ENCODE peak calls at places on chromosomes 4 and X, in eight cellular contexts. Z, O, V, T, H, F, A and W are unnamed samples.

GRCh38 chr4:66736593-66736992 is 808.7 kb downstream of the CENPC start:
- DNase-seq in Z (no peak), O (no peak), V (no peak), T (no peak), H (no peak), F (no peak), A (no peak), W (peak; percentile 30)

GRCh38 chr4:41438564-41438963 is 99.4 kb upstream of the LIMCH1 start:
- DNase-seq in Z (peak; percentile 33), O (no peak), V (no peak), T (no peak), H (no peak), F (no peak), A (no peak), W (no peak)

GRCh38 chrX:40281341-40282005 is 183.7 kb upstream of the BCOR start:
- DNase-seq in Z (no peak), O (no peak), V (no peak), T (no peak), H (no peak), F (no peak), A (no peak), W (no peak)

GRCh38 chr4:30256105-30256828 is 463.9 kb upstream of the PCDH7 start:
- DNase-seq in Z (no peak), O (no peak), V (no peak), T (no peak), H (no peak), F (peak; percentile 27), A (no peak), W (no peak)

GRCh38 chr4:117986331-117986730 is 48.0 kb upstream of the NDST3 start:
- DNase-seq in Z (no peak), O (no peak), V (no peak), T (no peak), H (no peak), F (no peak), A (no peak), W (no peak)

GRCh38 chr4:60945641-60946040 is 254.5 kb upstream of the ADGRL3 start:
- DNase-seq in Z (no peak), O (no peak), V (no peak), T (no peak), H (no peak), F (no peak), A (no peak), W (peak; percentile 3)

GRCh38 chr4:5568336-5568735 is 140.0 kb downstream of the EVC2 start:
- DNase-seq in Z (no peak), O (no peak), V (no peak), T (no peak), H (no peak), F (no peak), A (no peak), W (no peak)

GRCh38 chrX:78754917-78755316 is 7.4 kb downstream of the LPAR4 start:
- DNase-seq in Z (no peak), O (no peak), V (no peak), T (no peak), H (no peak), F (no peak), A (no peak), W (no peak)

GRCh38 chr4:175929932-175930331 is 117.9 kb upstream of the GPM6A start:
- DNase-seq in Z (no peak), O (no peak), V (no peak), T (no peak), H (no peak), F (no peak), A (no peak), W (no peak)

GRCh38 chr4:76213415-76214268 is at the start of gene SCARB2:
- DNase-seq in Z (peak; percentile 80), O (peak; percentile 78), V (peak; percentile 77), T (peak; percentile 40), H (peak; percentile 93), F (peak; percentile 64), A (peak; percentile 81), W (peak; percentile 96)

GRCh38 chrX:149871940-149872339 is 9.0 kb upstream of the MAGEA8 start:
- DNase-seq in Z (peak; percentile 9), O (no peak), V (peak; percentile 1), T (peak; percentile 51), H (no peak), F (no peak), A (no peak), W (peak; percentile 4)

GRCh38 chr4:54372951-54373350 is 143.9 kb downstream of the PDGFRA start:
- DNase-seq in Z (no peak), O (no peak), V (no peak), T (no peak), H (no peak), F (no peak), A (no peak), W (no peak)

GRCh38 chr4:44019721-44020120 is 428.9 kb downstream of the KCTD8 start:
- DNase-seq in Z (no peak), O (no peak), V (no peak), T (no peak), H (no peak), F (no peak), A (no peak), W (no peak)

GRCh38 chr4:128658214-128658621 is 151.3 kb upstream of the JADE1 start:
- DNase-seq in Z (no peak), O (peak; percentile 70), V (no peak), T (no peak), H (no peak), F (no peak), A (no peak), W (no peak)